ENCODE peak calls at places on chromosomes 3 and 15, in nine cellular contexts. G is T-helper 2 cell; X is heart left ventricle; C is kidney tubule cell; S is activated CD8-positive, alpha-beta memory T cell treated with anti-CD3 and anti-CD28 coated beads, Interleukin-2, amount 50 U/mL, for 48 hours; R is mammary epithelial cell; J is SK-N-SH; T is HFFc6; U is AG10803. F is an unnamed sample.

GRCh38 chr15:62391565-62392262 is 226.6 kb upstream of the C2CD4B start:
- DNase-seq in U (peak; percentile 63), X (peak; percentile 43), S (peak; percentile 72), C (peak; percentile 62), T (peak; percentile 12), R (peak; percentile 60), J (peak; percentile 85), G (peak; percentile 4), F (peak; percentile 86)

GRCh38 chr3:4588410-4588809 is 95.3 kb downstream of the ITPR1 start:
- DNase-seq in G (no peak), U (peak; percentile 31), T (peak; percentile 69), X (no peak), J (no peak), R (peak; percentile 79), S (no peak), C (peak; percentile 75), F (no peak)

GRCh38 chr3:30664884-30665283 is 58.5 kb downstream of the TGFBR2 start:
- DNase-seq in C (no peak), T (no peak), R (no peak), S (no peak), G (no peak), U (no peak), J (no peak), X (no peak), F (no peak)

GRCh38 chr3:89268059-89268458 is 160.6 kb downstream of the EPHA3 start:
- DNase-seq in T (no peak), U (no peak), J (no peak), X (no peak), G (no peak), C (no peak), S (no peak), R (no peak), F (no peak)

GRCh38 chr3:130895690-130896089 is 1.8 kb downstream of the ATP2C1 start:
- DNase-seq in X (no peak), G (no peak), J (no peak), S (no peak), R (peak; percentile 3), U (no peak), T (no peak), C (no peak), F (no peak)

GRCh38 chr3:61778095-61778494 is 216.7 kb downstream of the PTPRG start:
- DNase-seq in G (no peak), X (no peak), R (no peak), S (no peak), C (no peak), U (no peak), T (no peak), J (no peak), F (no peak)

GRCh38 chr15:82263350-82263749 is 732 bp downstream of the SAXO2 start:
- DNase-seq in S (no peak), T (no peak), G (no peak), C (peak; percentile 17), U (no peak), X (no peak), R (no peak), J (peak; percentile 2), F (no peak)

GRCh38 chr15:89400121-89400996 is 65.7 kb upstream of the POLG start:
- DNase-seq in X (no peak), T (no peak), G (no peak), R (no peak), S (no peak), C (no peak), J (peak; percentile 85), U (no peak), F (no peak)

GRCh38 chr3:170517251-170517945 is 68.5 kb downstream of the SLC7A14 start:
- DNase-seq in R (peak; percentile 17), G (no peak), T (no peak), C (no peak), J (no peak), X (no peak), S (no peak), U (peak; percentile 52), F (no peak)

GRCh38 chr15:42549052-42549491 is 434 bp downstream of the HAUS2 start:
- DNase-seq in X (no peak), J (peak; percentile 73), C (no peak), T (peak; percentile 11), R (no peak), S (no peak), U (peak; percentile 15), G (no peak), F (no peak)

GRCh38 chr3:131896285-131896684 is 138.5 kb downstream of the CPNE4 start:
- DNase-seq in R (no peak), G (no peak), X (no peak), J (no peak), T (no peak), S (no peak), C (no peak), U (no peak), F (no peak)

GRCh38 chr3:188358787-188359493 is 205.0 kb downstream of the LPP start:
- DNase-seq in R (no peak), U (no peak), T (no peak), J (no peak), G (no peak), S (no peak), C (no peak), X (no peak), F (no peak)

GRCh38 chr3:21446937-21447336 is 304.1 kb downstream of the ZNF385D start:
- DNase-seq in S (no peak), T (no peak), U (no peak), J (no peak), R (no peak), G (no peak), X (no peak), C (no peak), F (no peak)

GRCh38 chr15:75307778-75308390 is 25.2 kb downstream of the GOLGA6D start:
- DNase-seq in S (no peak), C (peak; percentile 54), T (peak; percentile 15), G (no peak), J (peak; percentile 69), X (no peak), R (peak; percentile 57), U (no peak), F (no peak)

GRCh38 chr3:29283297-29283681 is 2.4 kb downstream of the RBMS3 start:
- DNase-seq in T (no peak), X (no peak), C (no peak), G (no peak), R (peak; percentile 31), U (peak; percentile 26), J (no peak), S (no peak), F (no peak)

GRCh38 chr15:94670436-94671034 is 439.2 kb downstream of the MCTP2 start:
- DNase-seq in U (peak; percentile 44), X (no peak), R (peak; percentile 40), T (peak; percentile 48), J (peak; percentile 57), S (no peak), C (peak; percentile 55), G (no peak), F (no peak)

GRCh38 chr3:105527949-105528348 is 161.2 kb downstream of the ALCAM start:
- DNase-seq in J (no peak), X (no peak), U (no peak), R (peak; percentile 87), C (peak; percentile 51), S (no peak), G (no peak), T (peak; percentile 23), F (no peak)

GRCh38 chr3:128075516-128076464 is 23.6 kb downstream of the SEC61A1 start:
- DNase-seq in U (peak; percentile 81), G (peak; percentile 74), X (peak; percentile 91), T (peak; percentile 73), R (peak; percentile 70), J (peak; percentile 72), S (peak; percentile 97), C (peak; percentile 84), F (peak; percentile 97)

GRCh38 chr15:69755571-69756310 is 303.1 kb downstream of the RPLP1 start:
- DNase-seq in J (no peak), R (peak; percentile 12), S (peak; percentile 85), G (peak; percentile 67), C (peak; percentile 90), T (no peak), U (no peak), X (no peak), F (peak; percentile 60)

GRCh38 chr3:78728406-78729145 is 1039.2 kb downstream of the ROBO1 start:
- DNase-seq in S (no peak), C (no peak), G (no peak), X (peak; percentile 65), J (peak; percentile 34), T (no peak), R (peak; percentile 48), U (peak; percentile 50), F (peak; percentile 77)

GRCh38 chr3:188303823-188304222 is 149.9 kb downstream of the LPP start:
- DNase-seq in C (no peak), X (no peak), S (no peak), G (no peak), U (no peak), R (no peak), T (no peak), J (no peak), F (no peak)

GRCh38 chr3:140394488-140395133 is 283.3 kb upstream of the TRIM42 start:
- DNase-seq in T (no peak), G (no peak), J (no peak), R (peak; percentile 84), X (no peak), S (no peak), C (peak; percentile 37), U (no peak), F (no peak)

GRCh38 chr3:79651536-79652065 is 116.2 kb downstream of the ROBO1 start:
- DNase-seq in J (no peak), G (no peak), C (peak; percentile 63), T (no peak), S (no peak), U (no peak), X (no peak), R (no peak), F (no peak)

GRCh38 chr15:93942140-93942808 is 289.1 kb upstream of the MCTP2 start:
- DNase-seq in C (no peak), R (no peak), G (no peak), S (no peak), T (no peak), X (no peak), U (peak; percentile 6), J (no peak), F (no peak)

GRCh38 chr3:61646851-61647525 is 85.6 kb downstream of the PTPRG start:
- DNase-seq in X (no peak), T (no peak), C (no peak), U (no peak), S (no peak), J (no peak), R (no peak), G (no peak), F (no peak)

GRCh38 chr3:82130056-82130455 is 368.6 kb upstream of the GBE1 start:
- DNase-seq in G (no peak), S (no peak), R (no peak), T (no peak), J (no peak), U (no peak), C (no peak), X (no peak), F (no peak)

GRCh38 chr3:130828931-130829574 is 64.8 kb upstream of the ATP2C1 start:
- DNase-seq in S (no peak), R (no peak), X (no peak), C (no peak), G (no peak), T (no peak), J (no peak), U (no peak), F (no peak)

F was measured in right cardiac atrium.